ENCODE peak calls at places on chromosomes 16 and 17, in eight cellular contexts. U, E, I, K, O, C, L and M are unnamed samples.

GRCh38 chr17:81282876-81283275 is 12.2 kb downstream of the SLC38A10 start:
- DNase-seq in L (no peak), U (no peak), I (no peak), E (no peak), C (no peak), O (no peak), K (no peak), M (no peak)

GRCh38 chr17:73985466-73986015 is 217.9 kb upstream of the RPL38 start:
- DNase-seq in U (no peak), E (no peak), O (no peak), K (no peak), C (no peak), I (peak), L (no peak), M (no peak)

GRCh38 chr16:50619702-50620491 is 61.2 kb downstream of the SNX20 start:
- DNase-seq in O (no peak), U (no peak), C (no peak), E (no peak), I (no peak), K (no peak), L (no peak), M (no peak)

GRCh38 chr16:64092284-64092683 is 1029.6 kb downstream of the CDH11 start:
- DNase-seq in C (no peak), U (no peak), L (no peak), K (no peak), E (peak), I (no peak), O (no peak), M (no peak)

GRCh38 chr17:59311051-59311468 is 20.4 kb upstream of the YPEL2 start:
- DNase-seq in U (peak), L (peak), I (no peak), C (peak), E (peak), K (peak), O (peak), M (no peak)

GRCh38 chr17:32546031-32546444 is 59.2 kb downstream of the CDK5R1 start:
- DNase-seq in U (no peak), K (no peak), O (no peak), E (no peak), L (no peak), C (no peak), I (no peak), M (peak)

GRCh38 chr17:81822312-81822637 is 10.8 kb downstream of the MCRIP1 start:
- DNase-seq in E (no peak), L (no peak), C (no peak), U (no peak), O (no peak), I (no peak), K (no peak), M (no peak)

GRCh38 chr16:53744449-53744848 is 40.5 kb downstream of the FTO start:
- DNase-seq in K (no peak), C (no peak), I (peak), L (no peak), O (no peak), U (no peak), E (no peak), M (no peak)

GRCh38 chr17:75308732-75309629 is 19.7 kb upstream of the SLC25A19 start:
- DNase-seq in K (peak), O (peak), I (peak), U (peak), E (no peak), C (no peak), L (no peak), M (no peak)

GRCh38 chr16:24141917-24142316 is 114.2 kb upstream of the CACNG3 start:
- DNase-seq in I (no peak), C (no peak), O (no peak), L (no peak), U (no peak), E (no peak), K (no peak), M (no peak)

GRCh38 chr16:24149102-24149501 is 107.0 kb upstream of the CACNG3 start:
- DNase-seq in U (no peak), L (no peak), O (no peak), K (no peak), I (no peak), E (no peak), C (no peak), M (no peak)

GRCh38 chr16:24150282-24150681 is 105.9 kb upstream of the CACNG3 start:
- DNase-seq in U (no peak), I (no peak), C (no peak), O (no peak), K (no peak), L (no peak), E (no peak), M (no peak)

GRCh38 chr16:24145927-24146326 is 110.2 kb upstream of the CACNG3 start:
- DNase-seq in C (no peak), U (no peak), L (no peak), E (no peak), K (no peak), O (no peak), I (no peak), M (no peak)

DNA sequence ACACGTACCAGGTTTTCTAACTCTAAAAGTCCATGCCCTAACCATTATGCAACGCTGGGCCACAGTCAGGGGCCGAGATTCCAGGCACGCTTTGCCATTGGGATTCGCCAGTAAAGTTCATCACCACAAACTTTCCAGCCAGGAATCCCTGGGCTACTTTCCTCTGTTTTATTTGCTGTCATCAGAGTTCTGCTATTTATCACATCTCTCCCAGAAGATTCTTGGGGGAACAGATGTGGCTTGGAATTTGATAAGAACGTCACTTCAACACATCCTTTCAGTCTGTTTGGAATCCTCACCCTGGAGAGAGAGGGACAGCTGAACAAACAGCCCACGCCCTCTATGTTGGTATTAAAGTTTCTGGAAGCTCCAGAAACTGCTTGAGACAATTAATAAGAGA is 109.6 kb upstream of the CACNG3 start:
- DNase-seq in K (no peak), L (no peak), C (no peak), I (no peak), E (no peak), O (no peak), U (no peak), M (no peak)
- TF ChIP-seq POLR2AphosphoS5 in K (no peak), L (no peak), C (no peak), I (no peak), E (no peak), O (no peak), U (no peak), M (no peak)

DNA sequence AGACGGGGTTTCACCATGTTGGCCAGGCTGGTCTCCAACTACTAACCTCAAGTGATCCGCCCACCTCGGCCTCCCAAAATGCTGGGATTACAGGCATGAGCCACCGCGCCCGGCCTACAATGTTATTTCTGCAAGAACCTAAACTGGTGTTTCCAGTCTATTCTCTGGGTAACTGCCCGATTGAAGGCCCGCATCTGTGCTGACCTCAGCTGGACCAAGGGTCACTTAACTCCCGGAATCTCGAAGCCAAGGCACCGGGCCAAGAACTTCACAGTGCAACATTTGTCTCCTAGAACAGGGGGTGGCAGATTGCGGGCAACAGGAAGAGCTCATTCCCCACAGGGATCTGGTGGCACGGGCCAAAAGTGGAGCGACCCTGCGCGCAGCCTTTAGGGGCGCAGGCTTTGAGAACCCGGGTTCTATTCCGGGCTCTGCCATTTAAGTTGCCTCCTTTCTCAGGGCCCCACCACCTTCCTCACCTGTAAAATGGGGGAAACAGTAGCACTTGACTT is 785 bp downstream of the SHMT1 start:
- DNase-seq in E (no peak), C (peak), U (peak), L (no peak), I (no peak), O (peak), K (peak), M (peak)
- TF ChIP-seq POLR2AphosphoS5 in E (no peak), C (no peak), U (no peak), L (no peak), I (peak), O (no peak), K (peak), M (no peak)

GRCh38 chr17:49567871-49568694 is 7.6 kb upstream of the NXPH3 start:
- DNase-seq in E (no peak), I (peak), O (peak), U (peak), K (peak), L (peak), C (peak), M (peak)
- TF ChIP-seq POLR2AphosphoS5 in E (no peak), I (peak), O (peak), U (no peak), K (peak), L (no peak), C (peak), M (no peak)

DNA sequence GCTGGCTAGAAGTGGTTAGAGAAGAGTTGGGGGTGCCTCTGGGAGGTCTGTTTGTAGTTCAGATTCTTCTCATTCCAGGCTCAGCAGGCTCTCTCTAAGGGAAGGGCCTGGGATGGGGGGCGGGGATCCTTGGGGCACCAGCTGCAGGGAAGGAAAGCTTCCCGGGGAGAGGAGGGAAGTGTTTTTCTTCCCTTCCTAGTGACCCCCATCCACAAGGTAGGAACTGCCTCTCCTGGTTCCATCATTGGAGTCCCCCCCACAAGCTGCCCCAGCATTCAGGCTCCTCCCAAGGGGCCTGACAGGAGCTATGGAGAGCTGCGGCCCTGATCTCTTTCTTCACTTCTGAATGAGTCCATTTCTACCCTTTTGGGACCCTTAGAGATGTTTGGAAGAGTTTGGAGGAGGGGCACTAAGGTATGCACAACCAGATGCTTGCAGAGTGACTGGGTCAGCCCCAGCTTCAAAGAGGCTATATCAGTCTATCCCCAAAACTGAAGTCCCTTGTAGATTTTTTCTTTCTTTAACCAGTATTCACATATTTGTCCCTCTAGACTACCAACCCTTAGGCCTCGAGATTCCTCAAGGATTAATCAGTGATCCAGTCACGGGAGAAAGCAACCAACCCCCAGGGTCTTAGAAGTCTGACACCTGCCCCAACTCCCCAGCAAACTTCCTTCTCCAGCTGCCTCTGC is 13.9 kb upstream of the FZD2 start:
- DNase-seq in C (no peak), L (no peak), U (no peak), O (no peak), I (no peak), K (no peak), E (no peak), M (peak)
- TF ChIP-seq POLR2AphosphoS5 in C (no peak), L (no peak), U (no peak), O (no peak), I (no peak), K (no peak), E (peak), M (no peak)

GRCh38 chr16:66880288-66881013 is at the start of gene PDP2:
- DNase-seq in C (peak), I (peak), K (peak), O (peak), L (peak), E (peak), U (peak), M (peak)
- TF ChIP-seq POLR2AphosphoS5 in C (peak), I (peak), K (peak), O (peak), L (peak), E (no peak), U (peak), M (peak)

DNA sequence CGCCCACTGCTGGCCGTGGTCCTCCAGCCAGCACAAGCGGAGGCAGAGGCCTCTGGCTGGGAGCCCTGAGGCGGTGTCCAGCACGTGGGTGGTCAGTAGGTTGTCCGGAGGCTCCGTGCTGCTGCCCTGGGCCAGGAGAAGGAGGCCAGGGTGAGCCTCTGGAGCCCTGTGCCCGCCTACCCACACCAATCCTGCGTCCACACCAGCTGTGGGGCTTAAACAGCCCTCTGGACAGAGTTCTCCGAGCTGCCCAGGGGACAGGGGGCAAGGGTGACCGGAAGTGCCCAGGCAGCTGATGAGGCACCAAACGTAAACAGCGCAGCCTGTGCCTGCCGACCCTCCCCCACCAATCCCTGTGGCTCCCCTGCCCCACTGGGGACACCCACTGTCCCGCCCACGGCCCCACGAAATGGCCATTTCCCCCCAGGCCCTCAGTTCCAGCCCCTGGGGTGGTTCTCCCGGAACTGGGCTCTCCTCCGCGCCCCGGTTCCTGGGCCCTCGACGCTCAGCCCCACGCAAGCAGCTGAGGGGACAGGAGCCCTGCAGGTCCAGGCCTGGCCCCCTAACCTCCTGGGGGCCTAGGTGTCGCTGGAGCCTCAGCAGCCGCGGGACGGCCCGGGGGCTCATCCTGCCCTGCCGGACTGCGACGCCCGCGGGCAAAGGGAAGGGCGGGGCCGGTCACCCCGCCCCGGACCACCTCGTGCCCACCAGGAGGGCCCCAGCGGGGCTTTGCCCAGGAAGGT is 27.9 kb upstream of the DBNDD1 start:
- DNase-seq in K (peak), E (no peak), C (peak), I (no peak), L (no peak), O (peak), U (no peak), M (no peak)
- TF ChIP-seq POLR2AphosphoS5 in K (no peak), E (no peak), C (peak), I (no peak), L (no peak), O (peak), U (no peak), M (no peak)

GRCh38 chr16:81442909-81443687 is 1.5 kb upstream of the CMIP start:
- DNase-seq in C (no peak), K (no peak), L (no peak), U (no peak), I (no peak), E (no peak), O (no peak), M (no peak)
- TF ChIP-seq POLR2AphosphoS5 in C (no peak), K (no peak), L (no peak), U (no peak), I (peak), E (no peak), O (no peak), M (no peak)

DNA sequence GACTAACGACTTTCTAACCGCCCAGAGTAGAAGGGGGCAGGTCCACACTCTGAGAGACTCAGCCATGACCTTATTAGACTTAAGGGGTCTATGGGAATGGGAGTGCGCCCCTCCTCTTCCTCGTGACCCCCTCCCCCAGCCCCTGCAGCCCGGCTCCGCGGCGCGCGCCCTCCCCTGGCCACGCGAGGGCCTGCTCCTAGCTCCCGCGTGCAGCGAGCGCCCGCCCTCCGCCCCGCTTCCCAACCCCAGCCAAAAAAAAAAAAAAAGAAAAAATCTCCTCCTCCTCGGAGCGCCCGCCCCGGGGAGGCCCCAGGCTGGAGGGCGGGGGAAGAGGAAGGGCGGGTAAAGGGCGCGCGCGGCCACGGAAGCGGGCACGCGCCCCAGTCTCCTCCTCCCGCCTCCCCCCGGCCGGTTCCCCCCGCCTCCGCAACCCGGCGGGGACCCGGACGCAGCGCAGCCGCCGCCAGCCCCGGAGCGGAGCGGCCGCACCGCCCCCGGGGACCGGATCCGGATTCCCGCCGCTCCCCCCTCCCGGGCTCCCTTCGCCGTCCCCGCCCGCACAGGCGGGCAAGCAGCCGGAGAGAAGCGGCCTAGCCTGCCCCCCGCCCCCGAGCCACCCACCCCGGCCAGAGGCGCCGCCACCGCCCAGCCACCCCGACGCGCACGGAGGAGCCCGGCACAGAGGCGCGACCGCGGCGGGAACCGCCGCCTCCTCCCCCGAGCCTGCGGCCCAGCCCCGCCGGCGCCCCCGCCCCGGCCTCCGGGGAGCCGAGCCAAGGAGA is 940 bp downstream of the UBTF start:
- DNase-seq in U (peak), C (peak), O (peak), L (peak), K (peak), I (peak), E (no peak), M (no peak)
- TF ChIP-seq POLR2AphosphoS5 in U (peak), C (peak), O (peak), L (peak), K (peak), I (peak), E (no peak), M (no peak)